ENCODE peak calls at places on chromosomes 11 and 22, in six cellular contexts. One of them, this sample, is unnamed.

GRCh38 chr22:26751217-26751616 is 93.8 kb downstream of the MIAT start:
- DNase-seq in colonic mucosa: no peak
- DNase-seq in activated CD8-positive, alpha-beta memory T cell treated with anti-CD3 and anti-CD28 coated beads for 4 hours: no peak
- DNase-seq in stimulated activated CD8-positive, alpha-beta memory T cell treated with anti-CD3 and anti-CD28 coated beads, Interleukin-12 subunit alpha, Interleukin-12 subunit beta, amount 100 ng/mL, for 4 hours: no peak
- DNase-seq in progenitor cell of endocrine pancreas: no peak
- DNase-seq in putamen: peak; percentile 60
- DNase-seq in this sample: no peak

GRCh38 chr22:48752451-48753380 is 1075.0 kb downstream of the BRD1 start:
- DNase-seq in colonic mucosa: no peak
- DNase-seq in activated CD8-positive, alpha-beta memory T cell treated with anti-CD3 and anti-CD28 coated beads for 4 hours: no peak
- DNase-seq in stimulated activated CD8-positive, alpha-beta memory T cell treated with anti-CD3 and anti-CD28 coated beads, Interleukin-12 subunit alpha, Interleukin-12 subunit beta, amount 100 ng/mL, for 4 hours: no peak
- DNase-seq in progenitor cell of endocrine pancreas: no peak
- DNase-seq in putamen: no peak
- DNase-seq in this sample: no peak

GRCh38 chr11:110855246-110855645 is 143.0 kb upstream of the ARHGAP20 start:
- DNase-seq in colonic mucosa: no peak
- DNase-seq in activated CD8-positive, alpha-beta memory T cell treated with anti-CD3 and anti-CD28 coated beads for 4 hours: no peak
- DNase-seq in stimulated activated CD8-positive, alpha-beta memory T cell treated with anti-CD3 and anti-CD28 coated beads, Interleukin-12 subunit alpha, Interleukin-12 subunit beta, amount 100 ng/mL, for 4 hours: no peak
- DNase-seq in progenitor cell of endocrine pancreas: no peak
- DNase-seq in putamen: no peak
- DNase-seq in this sample: peak; percentile 24

GRCh38 chr22:17483670-17484372 is 79.5 kb upstream of the SLC25A18 start:
- DNase-seq in colonic mucosa: no peak
- DNase-seq in activated CD8-positive, alpha-beta memory T cell treated with anti-CD3 and anti-CD28 coated beads for 4 hours: no peak
- DNase-seq in stimulated activated CD8-positive, alpha-beta memory T cell treated with anti-CD3 and anti-CD28 coated beads, Interleukin-12 subunit alpha, Interleukin-12 subunit beta, amount 100 ng/mL, for 4 hours: no peak
- DNase-seq in progenitor cell of endocrine pancreas: no peak
- DNase-seq in putamen: no peak
- DNase-seq in this sample: no peak

GRCh38 chr11:131373326-131373725 is 2.9 kb downstream of the NTM start:
- DNase-seq in colonic mucosa: no peak
- DNase-seq in activated CD8-positive, alpha-beta memory T cell treated with anti-CD3 and anti-CD28 coated beads for 4 hours: no peak
- DNase-seq in stimulated activated CD8-positive, alpha-beta memory T cell treated with anti-CD3 and anti-CD28 coated beads, Interleukin-12 subunit alpha, Interleukin-12 subunit beta, amount 100 ng/mL, for 4 hours: no peak
- DNase-seq in progenitor cell of endocrine pancreas: no peak
- DNase-seq in putamen: no peak
- DNase-seq in this sample: no peak

GRCh38 chr11:61834278-61835004 is 6.3 kb downstream of the FADS2 start:
- DNase-seq in colonic mucosa: peak; percentile 36
- DNase-seq in activated CD8-positive, alpha-beta memory T cell treated with anti-CD3 and anti-CD28 coated beads for 4 hours: no peak
- DNase-seq in stimulated activated CD8-positive, alpha-beta memory T cell treated with anti-CD3 and anti-CD28 coated beads, Interleukin-12 subunit alpha, Interleukin-12 subunit beta, amount 100 ng/mL, for 4 hours: no peak
- DNase-seq in progenitor cell of endocrine pancreas: no peak
- DNase-seq in putamen: no peak
- DNase-seq in this sample: no peak

GRCh38 chr11:36352919-36353318 is 56.8 kb downstream of the PRR5L start:
- DNase-seq in colonic mucosa: peak; percentile 18
- DNase-seq in activated CD8-positive, alpha-beta memory T cell treated with anti-CD3 and anti-CD28 coated beads for 4 hours: no peak
- DNase-seq in stimulated activated CD8-positive, alpha-beta memory T cell treated with anti-CD3 and anti-CD28 coated beads, Interleukin-12 subunit alpha, Interleukin-12 subunit beta, amount 100 ng/mL, for 4 hours: peak; percentile 34
- DNase-seq in progenitor cell of endocrine pancreas: no peak
- DNase-seq in putamen: no peak
- DNase-seq in this sample: no peak

GRCh38 chr22:36292823-36293530 is 40.0 kb downstream of the APOL1 start:
- DNase-seq in colonic mucosa: no peak
- DNase-seq in activated CD8-positive, alpha-beta memory T cell treated with anti-CD3 and anti-CD28 coated beads for 4 hours: no peak
- DNase-seq in stimulated activated CD8-positive, alpha-beta memory T cell treated with anti-CD3 and anti-CD28 coated beads, Interleukin-12 subunit alpha, Interleukin-12 subunit beta, amount 100 ng/mL, for 4 hours: no peak
- DNase-seq in progenitor cell of endocrine pancreas: no peak
- DNase-seq in putamen: no peak
- DNase-seq in this sample: no peak

GRCh38 chr11:101866619-101867491 is 48.0 kb upstream of the CEP126 start:
- DNase-seq in colonic mucosa: no peak
- DNase-seq in activated CD8-positive, alpha-beta memory T cell treated with anti-CD3 and anti-CD28 coated beads for 4 hours: no peak
- DNase-seq in stimulated activated CD8-positive, alpha-beta memory T cell treated with anti-CD3 and anti-CD28 coated beads, Interleukin-12 subunit alpha, Interleukin-12 subunit beta, amount 100 ng/mL, for 4 hours: no peak
- DNase-seq in progenitor cell of endocrine pancreas: no peak
- DNase-seq in putamen: no peak
- DNase-seq in this sample: no peak

GRCh38 chr11:12090061-12090572 is 20.3 kb upstream of the MICAL2 start:
- DNase-seq in colonic mucosa: peak; percentile 35
- DNase-seq in activated CD8-positive, alpha-beta memory T cell treated with anti-CD3 and anti-CD28 coated beads for 4 hours: no peak
- DNase-seq in stimulated activated CD8-positive, alpha-beta memory T cell treated with anti-CD3 and anti-CD28 coated beads, Interleukin-12 subunit alpha, Interleukin-12 subunit beta, amount 100 ng/mL, for 4 hours: no peak
- DNase-seq in progenitor cell of endocrine pancreas: no peak
- DNase-seq in putamen: no peak
- DNase-seq in this sample: no peak

GRCh38 chr11:77175021-77175842 is 47.2 kb downstream of the MYO7A start:
- DNase-seq in colonic mucosa: no peak
- DNase-seq in activated CD8-positive, alpha-beta memory T cell treated with anti-CD3 and anti-CD28 coated beads for 4 hours: no peak
- DNase-seq in stimulated activated CD8-positive, alpha-beta memory T cell treated with anti-CD3 and anti-CD28 coated beads, Interleukin-12 subunit alpha, Interleukin-12 subunit beta, amount 100 ng/mL, for 4 hours: no peak
- DNase-seq in progenitor cell of endocrine pancreas: no peak
- DNase-seq in putamen: no peak
- DNase-seq in this sample: no peak

GRCh38 chr11:117574551-117574950 is 222.5 kb downstream of the DSCAML1 start:
- DNase-seq in colonic mucosa: no peak
- DNase-seq in activated CD8-positive, alpha-beta memory T cell treated with anti-CD3 and anti-CD28 coated beads for 4 hours: no peak
- DNase-seq in stimulated activated CD8-positive, alpha-beta memory T cell treated with anti-CD3 and anti-CD28 coated beads, Interleukin-12 subunit alpha, Interleukin-12 subunit beta, amount 100 ng/mL, for 4 hours: no peak
- DNase-seq in progenitor cell of endocrine pancreas: no peak
- DNase-seq in putamen: no peak
- DNase-seq in this sample: no peak

GRCh38 chr11:77407613-77408012 is 66.3 kb downstream of the PAK1 start:
- DNase-seq in colonic mucosa: peak; percentile 85
- DNase-seq in activated CD8-positive, alpha-beta memory T cell treated with anti-CD3 and anti-CD28 coated beads for 4 hours: no peak
- DNase-seq in stimulated activated CD8-positive, alpha-beta memory T cell treated with anti-CD3 and anti-CD28 coated beads, Interleukin-12 subunit alpha, Interleukin-12 subunit beta, amount 100 ng/mL, for 4 hours: no peak
- DNase-seq in progenitor cell of endocrine pancreas: no peak
- DNase-seq in putamen: no peak
- DNase-seq in this sample: peak; percentile 40

GRCh38 chr11:65776196-65776595 is 4.6 kb downstream of the AP5B1 start:
- DNase-seq in colonic mucosa: no peak
- DNase-seq in activated CD8-positive, alpha-beta memory T cell treated with anti-CD3 and anti-CD28 coated beads for 4 hours: no peak
- DNase-seq in stimulated activated CD8-positive, alpha-beta memory T cell treated with anti-CD3 and anti-CD28 coated beads, Interleukin-12 subunit alpha, Interleukin-12 subunit beta, amount 100 ng/mL, for 4 hours: no peak
- DNase-seq in progenitor cell of endocrine pancreas: no peak
- DNase-seq in putamen: no peak
- DNase-seq in this sample: no peak

GRCh38 chr11:57779275-57779674 is 17.7 kb downstream of the CTNND1 start:
- DNase-seq in colonic mucosa: no peak
- DNase-seq in activated CD8-positive, alpha-beta memory T cell treated with anti-CD3 and anti-CD28 coated beads for 4 hours: no peak
- DNase-seq in stimulated activated CD8-positive, alpha-beta memory T cell treated with anti-CD3 and anti-CD28 coated beads, Interleukin-12 subunit alpha, Interleukin-12 subunit beta, amount 100 ng/mL, for 4 hours: no peak
- DNase-seq in progenitor cell of endocrine pancreas: no peak
- DNase-seq in putamen: peak; percentile 74
- DNase-seq in this sample: no peak

GRCh38 chr11:44016546-44017442 is 31.0 kb upstream of the ACCSL start:
- DNase-seq in colonic mucosa: no peak
- DNase-seq in activated CD8-positive, alpha-beta memory T cell treated with anti-CD3 and anti-CD28 coated beads for 4 hours: no peak
- DNase-seq in stimulated activated CD8-positive, alpha-beta memory T cell treated with anti-CD3 and anti-CD28 coated beads, Interleukin-12 subunit alpha, Interleukin-12 subunit beta, amount 100 ng/mL, for 4 hours: no peak
- DNase-seq in progenitor cell of endocrine pancreas: no peak
- DNase-seq in putamen: no peak
- DNase-seq in this sample: no peak

GRCh38 chr11:116334596-116334995 is 438.2 kb downstream of the BUD13 start:
- DNase-seq in colonic mucosa: no peak
- DNase-seq in activated CD8-positive, alpha-beta memory T cell treated with anti-CD3 and anti-CD28 coated beads for 4 hours: no peak
- DNase-seq in stimulated activated CD8-positive, alpha-beta memory T cell treated with anti-CD3 and anti-CD28 coated beads, Interleukin-12 subunit alpha, Interleukin-12 subunit beta, amount 100 ng/mL, for 4 hours: no peak
- DNase-seq in progenitor cell of endocrine pancreas: no peak
- DNase-seq in putamen: no peak
- DNase-seq in this sample: no peak

GRCh38 chr22:20982563-20982882 is 426 bp downstream of the LZTR1 start:
- DNase-seq in colonic mucosa: no peak
- DNase-seq in activated CD8-positive, alpha-beta memory T cell treated with anti-CD3 and anti-CD28 coated beads for 4 hours: no peak
- DNase-seq in stimulated activated CD8-positive, alpha-beta memory T cell treated with anti-CD3 and anti-CD28 coated beads, Interleukin-12 subunit alpha, Interleukin-12 subunit beta, amount 100 ng/mL, for 4 hours: no peak
- DNase-seq in progenitor cell of endocrine pancreas: no peak
- DNase-seq in putamen: no peak
- DNase-seq in this sample: no peak

GRCh38 chr11:33256031-33256807 is 962 bp upstream of the HIPK3 start:
- DNase-seq in colonic mucosa: no peak
- DNase-seq in activated CD8-positive, alpha-beta memory T cell treated with anti-CD3 and anti-CD28 coated beads for 4 hours: no peak
- DNase-seq in stimulated activated CD8-positive, alpha-beta memory T cell treated with anti-CD3 and anti-CD28 coated beads, Interleukin-12 subunit alpha, Interleukin-12 subunit beta, amount 100 ng/mL, for 4 hours: no peak
- DNase-seq in progenitor cell of endocrine pancreas: no peak
- DNase-seq in putamen: no peak
- DNase-seq in this sample: no peak

GRCh38 chr11:125289419-125290088 is 125.0 kb downstream of the PKNOX2 start:
- DNase-seq in colonic mucosa: no peak
- DNase-seq in activated CD8-positive, alpha-beta memory T cell treated with anti-CD3 and anti-CD28 coated beads for 4 hours: no peak
- DNase-seq in stimulated activated CD8-positive, alpha-beta memory T cell treated with anti-CD3 and anti-CD28 coated beads, Interleukin-12 subunit alpha, Interleukin-12 subunit beta, amount 100 ng/mL, for 4 hours: no peak
- DNase-seq in progenitor cell of endocrine pancreas: no peak
- DNase-seq in putamen: no peak
- DNase-seq in this sample: no peak

GRCh38 chr11:72395993-72396392 is 38.3 kb downstream of the CLPB start:
- DNase-seq in colonic mucosa: no peak
- DNase-seq in activated CD8-positive, alpha-beta memory T cell treated with anti-CD3 and anti-CD28 coated beads for 4 hours: no peak
- DNase-seq in stimulated activated CD8-positive, alpha-beta memory T cell treated with anti-CD3 and anti-CD28 coated beads, Interleukin-12 subunit alpha, Interleukin-12 subunit beta, amount 100 ng/mL, for 4 hours: no peak
- DNase-seq in progenitor cell of endocrine pancreas: no peak
- DNase-seq in putamen: peak; percentile 75
- DNase-seq in this sample: no peak

GRCh38 chr11:105609341-105609781 is 512 bp upstream of the GRIA4 start:
- DNase-seq in colonic mucosa: peak; percentile 21
- DNase-seq in activated CD8-positive, alpha-beta memory T cell treated with anti-CD3 and anti-CD28 coated beads for 4 hours: no peak
- DNase-seq in stimulated activated CD8-positive, alpha-beta memory T cell treated with anti-CD3 and anti-CD28 coated beads, Interleukin-12 subunit alpha, Interleukin-12 subunit beta, amount 100 ng/mL, for 4 hours: no peak
- DNase-seq in progenitor cell of endocrine pancreas: no peak
- DNase-seq in putamen: peak; percentile 31
- DNase-seq in this sample: no peak

GRCh38 chr11:11022126-11022730 is 164.4 kb upstream of the ZBED5 start:
- DNase-seq in colonic mucosa: peak; percentile 26
- DNase-seq in activated CD8-positive, alpha-beta memory T cell treated with anti-CD3 and anti-CD28 coated beads for 4 hours: no peak
- DNase-seq in stimulated activated CD8-positive, alpha-beta memory T cell treated with anti-CD3 and anti-CD28 coated beads, Interleukin-12 subunit alpha, Interleukin-12 subunit beta, amount 100 ng/mL, for 4 hours: no peak
- DNase-seq in progenitor cell of endocrine pancreas: no peak
- DNase-seq in putamen: no peak
- DNase-seq in this sample: no peak

GRCh38 chr11:14746857-14747256 is 103.3 kb downstream of the PDE3B start:
- DNase-seq in colonic mucosa: no peak
- DNase-seq in activated CD8-positive, alpha-beta memory T cell treated with anti-CD3 and anti-CD28 coated beads for 4 hours: no peak
- DNase-seq in stimulated activated CD8-positive, alpha-beta memory T cell treated with anti-CD3 and anti-CD28 coated beads, Interleukin-12 subunit alpha, Interleukin-12 subunit beta, amount 100 ng/mL, for 4 hours: no peak
- DNase-seq in progenitor cell of endocrine pancreas: no peak
- DNase-seq in putamen: no peak
- DNase-seq in this sample: no peak

GRCh38 chr11:72221386-72221785 is 3.2 kb upstream of the INPPL1 start:
- DNase-seq in colonic mucosa: no peak
- DNase-seq in activated CD8-positive, alpha-beta memory T cell treated with anti-CD3 and anti-CD28 coated beads for 4 hours: no peak
- DNase-seq in stimulated activated CD8-positive, alpha-beta memory T cell treated with anti-CD3 and anti-CD28 coated beads, Interleukin-12 subunit alpha, Interleukin-12 subunit beta, amount 100 ng/mL, for 4 hours: no peak
- DNase-seq in progenitor cell of endocrine pancreas: no peak
- DNase-seq in putamen: no peak
- DNase-seq in this sample: no peak

GRCh38 chr22:36884314-36885158 is 23.7 kb downstream of the NCF4 start:
- DNase-seq in colonic mucosa: no peak
- DNase-seq in activated CD8-positive, alpha-beta memory T cell treated with anti-CD3 and anti-CD28 coated beads for 4 hours: no peak
- DNase-seq in stimulated activated CD8-positive, alpha-beta memory T cell treated with anti-CD3 and anti-CD28 coated beads, Interleukin-12 subunit alpha, Interleukin-12 subunit beta, amount 100 ng/mL, for 4 hours: no peak
- DNase-seq in progenitor cell of endocrine pancreas: no peak
- DNase-seq in putamen: no peak
- DNase-seq in this sample: no peak

GRCh38 chr11:19027829-19028595 is 32.5 kb downstream of the MRGPRX2 start:
- DNase-seq in colonic mucosa: no peak
- DNase-seq in activated CD8-positive, alpha-beta memory T cell treated with anti-CD3 and anti-CD28 coated beads for 4 hours: no peak
- DNase-seq in stimulated activated CD8-positive, alpha-beta memory T cell treated with anti-CD3 and anti-CD28 coated beads, Interleukin-12 subunit alpha, Interleukin-12 subunit beta, amount 100 ng/mL, for 4 hours: no peak
- DNase-seq in progenitor cell of endocrine pancreas: no peak
- DNase-seq in putamen: no peak
- DNase-seq in this sample: peak; percentile 1

GRCh38 chr11:75673977-75674582 is 5.2 kb upstream of the MAP6 start:
- DNase-seq in colonic mucosa: no peak
- DNase-seq in activated CD8-positive, alpha-beta memory T cell treated with anti-CD3 and anti-CD28 coated beads for 4 hours: no peak
- DNase-seq in stimulated activated CD8-positive, alpha-beta memory T cell treated with anti-CD3 and anti-CD28 coated beads, Interleukin-12 subunit alpha, Interleukin-12 subunit beta, amount 100 ng/mL, for 4 hours: no peak
- DNase-seq in progenitor cell of endocrine pancreas: no peak
- DNase-seq in putamen: no peak
- DNase-seq in this sample: peak; percentile 40